ENCODE peak calls at places on chromosomes 2 and 18, in four cellular contexts. M is GM04503, A is breast epithelium, L is glutamatergic neuron. O is an unnamed sample.

GRCh38 chr2:100953406-100954043 is 48.6 kb upstream of the RPL31 start:
- DNase-seq in M (no peak), A (no peak), L (no peak), O (no peak)

GRCh38 chr2:39718483-39718882 is 52.8 kb downstream of the TMEM178A start:
- DNase-seq in M (no peak), A (no peak), L (no peak), O (no peak)

GRCh38 chr2:54629914-54630609 is 93.4 kb upstream of the EML6 start:
- DNase-seq in M (no peak), A (no peak), L (no peak), O (no peak)

GRCh38 chr2:140975237-140975636 is 1155.6 kb downstream of the LRP1B start:
- DNase-seq in M (no peak), A (no peak), L (no peak), O (no peak)

GRCh38 chr2:20381457-20381856 is 30.8 kb upstream of the PUM2 start:
- DNase-seq in M (no peak), A (no peak), L (no peak), O (no peak)

GRCh38 chr18:50709215-50709614 is 110.6 kb downstream of the MRO start:
- DNase-seq in M (no peak), A (no peak), L (peak), O (no peak)

GRCh38 chr2:173914055-173914922 is 50.9 kb downstream of the SP3 start:
- DNase-seq in M (no peak), A (no peak), L (no peak), O (no peak)

GRCh38 chr2:241274127-241274526 is 41.3 kb downstream of the HDLBP start:
- DNase-seq in M (no peak), A (no peak), L (no peak), O (no peak)

GRCh38 chr2:235659767-235660322 is 166.0 kb downstream of the AGAP1 start:
- DNase-seq in M (peak), A (no peak), L (no peak), O (no peak)

GRCh38 chr2:142426064-142426463 is 295.2 kb upstream of the LRP1B start:
- DNase-seq in M (no peak), A (no peak), L (no peak), O (no peak)

GRCh38 chr18:58336605-58337004 is 292.3 kb downstream of the ALPK2 start:
- DNase-seq in M (no peak), A (no peak), L (no peak), O (no peak)